ENCODE peak calls at places on chromosomes 1 and 21, in eight cellular contexts. X is stimulated activated CD4-positive, alpha-beta T cell treated with anti-CD3 and anti-CD28 coated beads, Interleukin-1b, Interleukin-23, amount 100 ng/mL, for 48 hours; D is nucleus accumbens; B is 8988T; L is foreskin fibroblast; P is A172; Z is D341Med; N is NCI-H2081. R is an unnamed sample.

GRCh38 chr1:232290570-232290969 is 339.4 kb downstream of the SIPA1L2 start:
- DNase-seq in Z (no peak), N (no peak), D (no peak), B (no peak), P (no peak), L (no peak), X (no peak), R (no peak)

GRCh38 chr1:218209351-218209861 is 75.7 kb upstream of the RRP15 start:
- DNase-seq in D (no peak), P (peak; percentile 77), X (no peak), Z (no peak), B (no peak), N (no peak), L (peak; percentile 91), R (no peak)

GRCh38 chr1:198064181-198064580 is 92.6 kb upstream of the NEK7 start:
- DNase-seq in D (no peak), X (no peak), B (no peak), Z (no peak), P (no peak), N (no peak), L (peak; percentile 73), R (no peak)

GRCh38 chr1:56385314-56385713 is 194.0 kb downstream of the PLPP3 start:
- DNase-seq in X (no peak), L (no peak), D (no peak), N (no peak), P (no peak), Z (no peak), B (no peak), R (no peak)

GRCh38 chr1:1666526-1666925 is 7.7 kb upstream of the CDK11B start:
- DNase-seq in P (no peak), D (no peak), L (no peak), N (no peak), X (no peak), Z (no peak), B (no peak), R (peak; percentile 42)

GRCh38 chr1:85151446-85151845 is 49.4 kb downstream of the SYDE2 start:
- DNase-seq in D (no peak), P (no peak), Z (no peak), B (no peak), N (no peak), X (no peak), L (no peak), R (no peak)

GRCh38 chr1:160997323-160998038 is 23.5 kb downstream of the F11R start:
- DNase-seq in B (peak; percentile 56), Z (peak; percentile 74), D (no peak), L (peak; percentile 67), N (no peak), X (peak; percentile 27), P (peak; percentile 64), R (peak; percentile 68)

GRCh38 chr1:147598631-147599361 is 57.5 kb downstream of the BCL9 start:
- DNase-seq in D (no peak), X (peak; percentile 21), N (peak; percentile 30), P (no peak), Z (peak; percentile 72), B (no peak), L (peak; percentile 46), R (no peak)

GRCh38 chr1:91846007-91846620 is 39.8 kb downstream of the TGFBR3 start:
- DNase-seq in Z (peak; percentile 70), B (no peak), N (peak; percentile 82), P (no peak), D (no peak), X (no peak), L (peak; percentile 77), R (peak; percentile 75)

GRCh38 chr21:42234464-42235241 is 15.7 kb downstream of the ABCG1 start:
- DNase-seq in Z (peak; percentile 88), N (peak; percentile 64), L (peak; percentile 53), X (peak; percentile 84), P (peak; percentile 56), D (peak; percentile 55), B (peak; percentile 35), R (peak; percentile 83)

GRCh38 chr1:209505044-209505443 is 78.5 kb upstream of the CAMK1G start:
- DNase-seq in X (no peak), B (peak; percentile 18), L (no peak), Z (no peak), N (no peak), D (no peak), P (peak; percentile 70), R (no peak)

GRCh38 chr1:21955474-21956281 is 18.6 kb upstream of the HSPG2 start:
- DNase-seq in L (no peak), B (no peak), Z (no peak), N (no peak), X (no peak), P (no peak), D (no peak), R (no peak)

GRCh38 chr1:53652441-53653199 is 86.3 kb downstream of the GLIS1 start:
- DNase-seq in D (no peak), P (no peak), Z (no peak), N (no peak), X (no peak), B (no peak), L (no peak), R (no peak)

GRCh38 chr1:107877092-107877491 is 87.9 kb downstream of the VAV3 start:
- DNase-seq in X (no peak), L (peak; percentile 78), D (no peak), P (peak; percentile 6), Z (peak; percentile 43), B (no peak), N (no peak), R (no peak)

GRCh38 chr1:234722904-234723588 is 113.1 kb upstream of the IRF2BP2 start:
- DNase-seq in X (peak; percentile 85), D (peak; percentile 76), B (no peak), Z (no peak), P (peak; percentile 93), N (peak; percentile 58), L (peak; percentile 96), R (peak; percentile 72)